ENCODE peak calls at places on chromosomes 12 and 14, in six cellular contexts. L, K, I, B, Y and H are unnamed samples.

GRCh38 chr14:69636718-69637480 is 25.5 kb downstream of the SUSD6 start:
- ATAC-seq in L (no peak), K (no peak), I (peak), B (no peak), Y (no peak), H (no peak)

GRCh38 chr12:40078201-40078730 is 27.6 kb downstream of the SLC2A13 start:
- ATAC-seq in L (no peak), K (no peak), I (no peak), B (no peak), Y (no peak), H (no peak)

GRCh38 chr14:58789106-58789505 is 151.3 kb downstream of the DACT1 start:
- ATAC-seq in L (no peak), K (no peak), I (no peak), B (no peak), Y (no peak), H (no peak)

GRCh38 chr14:103716091-103716801 is 636 bp downstream of the ZFYVE21 start:
- ATAC-seq in L (peak), K (peak), I (peak), B (peak), Y (peak), H (no peak)

GRCh38 chr14:100424504-100425453 is 101.6 kb downstream of the SLC25A47 start:
- ATAC-seq in L (peak), K (no peak), I (no peak), B (no peak), Y (peak), H (no peak)

GRCh38 chr14:106058342-106058741 is 532.0 kb downstream of the TMEM121 start:
- ATAC-seq in L (no peak), K (no peak), I (no peak), B (no peak), Y (no peak), H (no peak)

GRCh38 chr12:27085654-27086053 is 3.3 kb upstream of the C12orf71 start:
- ATAC-seq in L (no peak), K (no peak), I (no peak), B (no peak), Y (no peak), H (no peak)

GRCh38 chr12:133063556-133063955 is 17.2 kb upstream of the ZNF140 start:
- ATAC-seq in L (no peak), K (no peak), I (no peak), B (no peak), Y (no peak), H (no peak)

GRCh38 chr14:21084396-21084795 is 14.1 kb downstream of the ZNF219 start:
- ATAC-seq in L (no peak), K (no peak), I (no peak), B (no peak), Y (no peak), H (no peak)

GRCh38 chr12:29562167-29562776 is 64.8 kb upstream of the OVCH1 start:
- ATAC-seq in L (peak), K (peak), I (peak), B (no peak), Y (peak), H (no peak)

GRCh38 chr12:1445807-1446206 is 148.6 kb downstream of the FBXL14 start:
- ATAC-seq in L (no peak), K (no peak), I (no peak), B (no peak), Y (no peak), H (no peak)

GRCh38 chr12:61037792-61038191 is 1222.4 kb upstream of the USP15 start:
- ATAC-seq in L (peak), K (no peak), I (no peak), B (no peak), Y (no peak), H (no peak)

GRCh38 chr12:125013816-125014442 is 20.5 kb downstream of the BRI3BP start:
- ATAC-seq in L (no peak), K (no peak), I (no peak), B (no peak), Y (peak), H (no peak)

GRCh38 chr12:12467701-12468218 is 94.9 kb downstream of the DUSP16 start:
- ATAC-seq in L (no peak), K (peak), I (peak), B (no peak), Y (no peak), H (no peak)

GRCh38 chr12:54950071-54950727 is 34.4 kb downstream of the TESPA1 start:
- ATAC-seq in L (no peak), K (no peak), I (no peak), B (no peak), Y (no peak), H (no peak)

GRCh38 chr12:121250359-121250758 is 40.4 kb downstream of the P2RX4 start:
- ATAC-seq in L (no peak), K (no peak), I (no peak), B (no peak), Y (no peak), H (no peak)

GRCh38 chr12:47935196-47935595 is 28.2 kb upstream of the TMEM106C start:
- ATAC-seq in L (no peak), K (peak), I (peak), B (no peak), Y (peak), H (peak)

GRCh38 chr14:69247691-69248440 is 12.1 kb upstream of the GALNT16 start:
- ATAC-seq in L (peak), K (peak), I (peak), B (no peak), Y (peak), H (peak)

GRCh38 chr12:52316290-52316689 is 4.9 kb downstream of the KRT83 start:
- ATAC-seq in L (no peak), K (no peak), I (no peak), B (no peak), Y (no peak), H (no peak)